ENCODE peak calls at places on chromosomes 1 and 21, in four cellular contexts. T is K562, L is A549, P is HepG2. N is an unnamed sample.

GRCh38 chr1:78619446-78619802 is 824 bp upstream of the IFI44L start:
- DNase-seq in T (no peak), L (no peak), P (no peak), N (no peak)

GRCh38 chr1:32337855-32338636 is 2.0 kb upstream of the MARCKSL1 start:
- DNase-seq in T (no peak), L (no peak), P (peak; percentile 76), N (no peak)

GRCh38 chr1:107991371-107992066 is 26.5 kb upstream of the VAV3 start:
- DNase-seq in T (no peak), L (no peak), P (no peak), N (no peak)

GRCh38 chr1:224080082-224080774 is 33.7 kb upstream of the FBXO28 start:
- DNase-seq in T (no peak), L (no peak), P (no peak), N (no peak)

GRCh38 chr1:20211511-20211931 is 25.2 kb upstream of the PLA2G2C start:
- DNase-seq in T (no peak), L (peak; percentile 72), P (no peak), N (no peak)

GRCh38 chr1:35923841-35924240 is 7.1 kb upstream of the AGO3 start:
- DNase-seq in T (no peak), L (no peak), P (no peak), N (no peak)

GRCh38 chr1:46643368-46643775 is 24.8 kb downstream of the ATPAF1 start:
- DNase-seq in T (no peak), L (peak; percentile 70), P (peak; percentile 58), N (no peak)

GRCh38 chr1:3469849-3470649 is 15.6 kb downstream of the ARHGEF16 start:
- DNase-seq in T (no peak), L (no peak), P (no peak), N (peak; percentile 6)

GRCh38 chr1:20380616-20381035 is 90.0 kb downstream of the VWA5B1 start:
- DNase-seq in T (no peak), L (peak; percentile 36), P (no peak), N (no peak)

GRCh38 chr1:228208831-228209524 is 1.1 kb downstream of the OBSCN start:
- DNase-seq in T (no peak), L (no peak), P (no peak), N (no peak)

GRCh38 chr1:57131701-57132394 is 166.0 kb upstream of the C8B start:
- DNase-seq in T (no peak), L (no peak), P (no peak), N (no peak)

GRCh38 chr1:32695098-32695904 is 7.3 kb downstream of the SYNC start:
- DNase-seq in T (peak; percentile 39), L (no peak), P (peak; percentile 81), N (no peak)

GRCh38 chr1:154353460-154353904 is 28.2 kb downstream of the ATP8B2 start:
- DNase-seq in T (peak; percentile 76), L (peak; percentile 49), P (peak; percentile 65), N (no peak)

GRCh38 chr1:63322248-63322943 is at the start of gene FOXD3:
- DNase-seq in T (peak; percentile 71), L (peak; percentile 74), P (no peak), N (peak; percentile 94)

GRCh38 chr1:161176468-161177111 is 717 bp downstream of the B4GALT3 start:
- DNase-seq in T (peak; percentile 23), L (no peak), P (no peak), N (no peak)

GRCh38 chr1:82001345-82001744 is 200.6 kb downstream of the ADGRL2 start:
- DNase-seq in T (no peak), L (no peak), P (no peak), N (no peak)

GRCh38 chr21:38766987-38767722 is 38.6 kb upstream of the ETS2 start:
- DNase-seq in T (no peak), L (no peak), P (peak; percentile 20), N (no peak)

GRCh38 chr1:116474921-116475849 is 95.6 kb downstream of the CD58 start:
- DNase-seq in T (no peak), L (peak; percentile 6), P (peak; percentile 98), N (no peak)

GRCh38 chr1:153680120-153680403 is 1.6 kb downstream of the NPR1 start:
- DNase-seq in T (peak; percentile 28), L (no peak), P (no peak), N (peak; percentile 28)

GRCh38 chr1:205335692-205336091 is 14.1 kb upstream of the NUAK2 start:
- DNase-seq in T (peak; percentile 91), L (peak; percentile 89), P (peak; percentile 68), N (peak; percentile 87)

GRCh38 chr1:27011976-27012563 is 580 bp downstream of the TENT5B start:
- DNase-seq in T (no peak), L (peak; percentile 18), P (no peak), N (no peak)

GRCh38 chr1:236173174-236173767 is 30.9 kb downstream of the GPR137B start:
- DNase-seq in T (no peak), L (no peak), P (no peak), N (no peak)

GRCh38 chr1:22751124-22751531 is 40.5 kb downstream of the EPHB2 start:
- DNase-seq in T (no peak), L (no peak), P (no peak), N (peak; percentile 26)

GRCh38 chr1:152034654-152035405 is 2.0 kb downstream of the S100A11 start:
- DNase-seq in T (peak; percentile 74), L (peak; percentile 86), P (peak; percentile 61), N (peak; percentile 76)

GRCh38 chr1:63626222-63626621 is 33.0 kb downstream of the PGM1 start:
- DNase-seq in T (no peak), L (no peak), P (no peak), N (no peak)

GRCh38 chr21:31282095-31282709 is 61.9 kb downstream of the TIAM1 start:
- DNase-seq in T (peak; percentile 55), L (no peak), P (no peak), N (no peak)

GRCh38 chr1:77948841-77949424 is 29.9 kb downstream of the FUBP1 start:
- DNase-seq in T (peak; percentile 16), L (peak; percentile 30), P (peak; percentile 42), N (no peak)

GRCh38 chr1:63746129-63746864 is 27.5 kb upstream of the ROR1 start:
- DNase-seq in T (no peak), L (peak; percentile 55), P (no peak), N (peak; percentile 26)

GRCh38 chr1:247966520-247967204 is 1.6 kb downstream of the OR2AK2 start:
- DNase-seq in T (no peak), L (no peak), P (no peak), N (no peak)
- TF ChIP-seq HMGXB4 in T (no peak), L (no peak), P (no peak), N (no peak)

GRCh38 chr1:201702936-201703335 is 126.0 kb upstream of the IPO9 start:
- DNase-seq in T (peak; percentile 27), L (peak; percentile 48), P (no peak), N (peak; percentile 69)

GRCh38 chr1:201704439-201704792 is 124.5 kb upstream of the IPO9 start:
- DNase-seq in T (no peak), L (no peak), P (no peak), N (no peak)

GRCh38 chr1:201701831-201702230 is 127.1 kb upstream of the IPO9 start:
- DNase-seq in T (no peak), L (no peak), P (no peak), N (no peak)

GRCh38 chr1:201705389-201705788 is 123.6 kb upstream of the IPO9 start:
- DNase-seq in T (no peak), L (no peak), P (no peak), N (no peak)

DNA sequence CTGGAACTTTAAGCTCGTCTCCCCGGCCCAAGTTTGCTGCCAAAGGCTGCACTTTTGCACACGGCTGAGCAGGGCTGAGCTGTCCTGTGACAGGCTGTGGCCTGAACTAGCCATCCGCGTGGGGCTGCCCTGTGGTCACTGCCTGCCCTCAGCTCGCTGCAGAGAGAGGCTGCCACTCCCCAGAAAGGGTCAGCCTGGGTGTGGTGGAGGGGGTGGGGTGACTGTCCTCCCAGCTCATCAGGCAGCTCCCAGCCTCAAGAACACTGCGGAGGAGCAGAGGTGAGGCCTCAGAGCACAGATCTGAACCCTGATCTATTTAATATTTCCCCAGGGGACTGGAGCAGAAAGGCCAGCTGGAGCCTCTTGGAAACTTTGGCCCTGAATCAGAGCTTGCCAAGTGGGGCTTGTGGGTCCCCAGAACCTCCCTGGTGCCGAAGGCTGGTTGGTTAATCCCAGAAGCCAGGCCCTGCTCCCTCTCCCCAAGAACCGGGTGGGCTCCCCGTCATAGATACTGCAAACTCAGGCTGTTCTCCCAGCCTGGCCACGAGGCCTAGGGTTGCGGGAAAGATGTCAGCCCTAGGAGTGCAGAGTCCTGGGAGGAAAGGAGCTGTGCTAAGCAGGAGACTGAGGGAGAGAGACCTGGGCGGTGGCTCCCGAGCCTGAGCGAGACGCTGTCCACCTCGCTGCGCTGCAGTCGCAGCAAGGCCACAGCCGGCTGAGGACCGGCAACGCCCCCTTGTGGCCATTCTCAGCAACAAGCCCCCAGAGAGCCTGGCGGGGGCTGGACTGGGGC is 125.1 kb upstream of the IPO9 start:
- DNase-seq in T (peak; percentile 96), L (peak; percentile 79), P (peak; percentile 37), N (peak; percentile 92)
- TF ChIP-seq HMGXB4 in T (no peak), L (no peak), P (peak; percentile 29), N (peak; percentile 82)

GRCh38 chr1:172451002-172451443 is 7.2 kb upstream of the PIGC start:
- DNase-seq in T (no peak), L (peak; percentile 28), P (peak; percentile 85), N (no peak)

GRCh38 chr1:172449585-172450523 is 6.0 kb upstream of the PIGC start:
- DNase-seq in T (peak; percentile 85), L (peak; percentile 85), P (peak; percentile 85), N (peak; percentile 57)

GRCh38 chr1:172447641-172448040 is 3.8 kb upstream of the PIGC start:
- DNase-seq in T (no peak), L (no peak), P (no peak), N (no peak)

GRCh38 chr1:172450524-172450885 is 6.6 kb upstream of the PIGC start:
- DNase-seq in T (no peak), L (no peak), P (peak; percentile 65), N (no peak)

GRCh38 chr1:172449012-172449584 is 5.2 kb upstream of the PIGC start:
- DNase-seq in T (no peak), L (peak; percentile 85), P (peak; percentile 92), N (no peak)
- TF ChIP-seq HMGXB4 in T (no peak), L (no peak), P (peak; percentile 51), N (no peak)

GRCh38 chr1:240170806-240171205 is 79.1 kb downstream of the FMN2 start:
- DNase-seq in T (no peak), L (no peak), P (no peak), N (no peak)

GRCh38 chr1:240171907-240172306 is 80.2 kb downstream of the FMN2 start:
- DNase-seq in T (no peak), L (no peak), P (no peak), N (no peak)

GRCh38 chr1:240170245-240170644 is 78.6 kb downstream of the FMN2 start:
- DNase-seq in T (no peak), L (no peak), P (no peak), N (no peak)

GRCh38 chr1:240164742-240165141 is 73.1 kb downstream of the FMN2 start:
- DNase-seq in T (no peak), L (no peak), P (no peak), N (no peak)

DNA sequence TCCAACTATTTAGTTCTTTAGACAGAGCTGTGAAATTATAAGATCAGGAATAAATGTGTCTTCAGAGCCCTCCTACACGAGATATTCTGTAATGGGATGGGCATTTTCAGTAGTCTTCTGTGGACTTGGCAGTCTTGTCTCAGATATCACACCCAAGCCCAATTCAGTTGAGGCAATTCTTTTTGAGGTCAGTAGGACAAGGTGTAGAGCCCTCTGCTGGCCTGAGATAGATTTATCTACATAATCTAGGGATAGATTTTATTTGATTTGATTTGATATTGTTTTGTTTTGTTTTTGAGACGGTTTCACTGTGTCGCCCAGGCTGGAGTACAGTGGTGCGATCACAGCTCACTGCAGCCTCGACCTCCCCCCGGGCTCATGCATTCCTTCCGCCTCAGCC is 77.5 kb downstream of the FMN2 start:
- DNase-seq in T (no peak), L (peak; percentile 41), P (no peak), N (no peak)
- TF ChIP-seq HMGXB4 in T (no peak), L (no peak), P (no peak), N (no peak)

N was measured in WTC11.